ENCODE peak calls at places on chromosome 1, in six cellular contexts. One of them, this sample, is unnamed. For H3K4me1, the result is how much of the 10 kb centered on the place peaks cover.

GRCh38 chr1:47469910-47470309 is 32.1 kb downstream of the FOXD2 start:
- DNase-seq in cardiac muscle cell: no peak
- DNase-seq in PC-9: no peak
- DNase-seq in mucosa of descending colon: no peak
- DNase-seq in A549: no peak
- DNase-seq in HAP-1: no peak
- DNase-seq in this sample: no peak

GRCh38 chr1:151953409-151954094 is 40.1 kb downstream of the S100A10 start:
- DNase-seq in cardiac muscle cell: no peak
- DNase-seq in PC-9: no peak
- DNase-seq in A549: no peak
- DNase-seq in HAP-1: no peak
- DNase-seq in mucosa of descending colon: peak
- DNase-seq in this sample: no peak

GRCh38 chr1:197360068-197360467 is 92.0 kb downstream of the CRB1 start:
- DNase-seq in PC-9: no peak
- DNase-seq in HAP-1: no peak
- DNase-seq in cardiac muscle cell: peak
- DNase-seq in mucosa of descending colon: no peak
- DNase-seq in A549: no peak
- DNase-seq in this sample: no peak

GRCh38 chr1:6998267-6998666 is 213.0 kb downstream of the CAMTA1 start:
- DNase-seq in HAP-1: peak
- DNase-seq in mucosa of descending colon: peak
- DNase-seq in PC-9: no peak
- DNase-seq in A549: peak
- DNase-seq in cardiac muscle cell: no peak
- DNase-seq in this sample: peak

GRCh38 chr1:19416919-19417441 is 68.4 kb downstream of the CAPZB start:
- DNase-seq in A549: no peak
- DNase-seq in cardiac muscle cell: no peak
- DNase-seq in PC-9: no peak
- DNase-seq in mucosa of descending colon: no peak
- DNase-seq in HAP-1: no peak
- DNase-seq in this sample: no peak

GRCh38 chr1:114154146-114154962 is 685 bp upstream of the SYT6 start:
- DNase-seq in mucosa of descending colon: no peak
- DNase-seq in HAP-1: peak
- DNase-seq in PC-9: no peak
- DNase-seq in A549: no peak
- DNase-seq in cardiac muscle cell: peak
- DNase-seq in this sample: peak

GRCh38 chr1:87683557-87683956 is 354.9 kb downstream of the LMO4 start:
- DNase-seq in HAP-1: no peak
- DNase-seq in PC-9: no peak
- DNase-seq in A549: no peak
- DNase-seq in cardiac muscle cell: no peak
- DNase-seq in mucosa of descending colon: no peak
- DNase-seq in this sample: no peak

GRCh38 chr1:109669246-109669948 is 1.5 kb downstream of the GSTM2 start:
- DNase-seq in PC-9: no peak
- DNase-seq in A549: no peak
- DNase-seq in cardiac muscle cell: no peak
- DNase-seq in mucosa of descending colon: no peak
- DNase-seq in HAP-1: no peak
- DNase-seq in this sample: no peak

GRCh38 chr1:39701092-39701460 is 9.8 kb upstream of the HPCAL4 start:
- DNase-seq in HAP-1: no peak
- DNase-seq in mucosa of descending colon: no peak
- DNase-seq in A549: no peak
- DNase-seq in PC-9: no peak
- DNase-seq in cardiac muscle cell: peak
- DNase-seq in this sample: no peak

GRCh38 chr1:154982897-154983648 is at the start of gene FLAD1:
- DNase-seq in cardiac muscle cell: peak
- DNase-seq in PC-9: peak
- DNase-seq in mucosa of descending colon: peak
- DNase-seq in HAP-1: peak
- DNase-seq in A549: peak
- DNase-seq in this sample: peak

GRCh38 chr1:208185801-208186201 is 58.4 kb downstream of the PLXNA2 start:
- DNase-seq in HAP-1: no peak
- DNase-seq in PC-9: no peak
- DNase-seq in mucosa of descending colon: no peak
- DNase-seq in cardiac muscle cell: no peak
- DNase-seq in A549: no peak
- DNase-seq in this sample: no peak

GRCh38 chr1:186497651-186498050 is 36.7 kb upstream of the PDC start:
- DNase-seq in mucosa of descending colon: no peak
- DNase-seq in PC-9: no peak
- DNase-seq in HAP-1: no peak
- DNase-seq in A549: no peak
- DNase-seq in cardiac muscle cell: no peak
- DNase-seq in this sample: no peak

GRCh38 chr1:101496109-101496508 is 259.3 kb downstream of the S1PR1 start:
- DNase-seq in PC-9: no peak
- DNase-seq in A549: no peak
- DNase-seq in mucosa of descending colon: no peak
- DNase-seq in cardiac muscle cell: no peak
- DNase-seq in HAP-1: no peak
- DNase-seq in this sample: no peak

GRCh38 chr1:230674581-230674980 is 32.3 kb downstream of the COG2 start:
- DNase-seq in cardiac muscle cell: no peak
- DNase-seq in HAP-1: no peak
- DNase-seq in A549: no peak
- DNase-seq in mucosa of descending colon: no peak
- DNase-seq in PC-9: no peak
- DNase-seq in this sample: no peak

GRCh38 chr1:109296782-109297181 is 10.0 kb downstream of the MYBPHL start:
- DNase-seq in HAP-1: no peak
- DNase-seq in mucosa of descending colon: no peak
- DNase-seq in A549: no peak
- DNase-seq in PC-9: no peak
- DNase-seq in cardiac muscle cell: no peak
- DNase-seq in this sample: no peak

GRCh38 chr1:52571783-52572182 is 18.9 kb upstream of the TUT4 start:
- DNase-seq in PC-9: peak
- DNase-seq in mucosa of descending colon: no peak
- DNase-seq in cardiac muscle cell: peak
- DNase-seq in A549: no peak
- DNase-seq in HAP-1: no peak
- DNase-seq in this sample: peak

GRCh38 chr1:10507111-10507879 is 32.5 kb downstream of the PEX14 start:
- DNase-seq in cardiac muscle cell: peak
- DNase-seq in A549: peak
- DNase-seq in PC-9: peak
- DNase-seq in mucosa of descending colon: peak
- DNase-seq in HAP-1: peak
- DNase-seq in this sample: peak

GRCh38 chr1:10510520-10511493 is 36.1 kb downstream of the PEX14 start:
- DNase-seq in cardiac muscle cell: peak
- DNase-seq in mucosa of descending colon: peak
- DNase-seq in HAP-1: no peak
- DNase-seq in PC-9: peak
- DNase-seq in A549: peak
- DNase-seq in this sample: peak

GRCh38 chr1:10508511-10508951 is 33.8 kb downstream of the PEX14 start:
- DNase-seq in mucosa of descending colon: no peak
- DNase-seq in A549: no peak
- DNase-seq in cardiac muscle cell: no peak
- DNase-seq in HAP-1: no peak
- DNase-seq in PC-9: no peak
- DNase-seq in this sample: peak

GRCh38 chr1:10511494-10511885 is 36.7 kb downstream of the PEX14 start:
- DNase-seq in PC-9: no peak
- DNase-seq in cardiac muscle cell: no peak
- DNase-seq in A549: no peak
- DNase-seq in HAP-1: no peak
- DNase-seq in mucosa of descending colon: no peak
- DNase-seq in this sample: no peak

DNA sequence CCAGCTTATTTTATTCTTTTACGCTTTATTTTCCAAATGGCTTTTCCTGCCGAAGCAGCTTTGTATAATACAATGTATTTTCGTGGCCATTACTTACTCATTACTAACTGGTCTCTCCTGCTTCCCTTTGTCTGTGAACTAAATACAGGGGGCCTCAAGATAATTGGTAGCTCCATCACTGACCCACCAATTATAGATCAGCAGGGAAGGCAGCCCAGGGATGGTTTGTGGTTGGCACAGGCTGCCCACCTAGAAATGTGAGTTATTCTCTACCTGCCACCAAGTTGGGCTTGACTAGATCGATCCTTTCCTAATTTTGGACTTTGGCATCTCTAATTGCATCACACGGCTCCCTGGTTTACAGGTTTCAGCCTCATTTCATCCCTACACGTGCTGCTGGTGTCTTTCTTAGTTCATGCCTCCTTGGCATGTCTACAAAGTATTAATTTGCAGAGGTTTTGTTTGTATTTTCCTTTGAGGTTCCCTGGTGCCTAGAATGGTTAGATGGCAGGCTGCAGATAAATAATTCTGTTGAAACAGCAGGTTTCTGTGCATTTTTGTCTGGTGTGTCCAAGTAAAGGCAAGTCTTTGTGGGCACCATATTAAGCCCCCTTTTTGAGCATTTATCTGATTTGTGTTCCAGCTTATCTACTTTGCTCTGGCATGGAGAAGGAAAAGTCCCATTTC is 35.2 kb downstream of the PEX14 start:
- DNase-seq in mucosa of descending colon: no peak
- DNase-seq in HAP-1: no peak
- DNase-seq in cardiac muscle cell: no peak
- DNase-seq in PC-9: no peak
- DNase-seq in A549: no peak
- DNase-seq in this sample: no peak
- H3K4me1 ChIP-seq in mucosa of descending colon: under half
- H3K4me1 ChIP-seq in HAP-1: under half
- H3K4me1 ChIP-seq in cardiac muscle cell: under half
- H3K4me1 ChIP-seq in PC-9: under half
- H3K4me1 ChIP-seq in A549: under half
- H3K4me1 ChIP-seq in this sample: under half

DNA sequence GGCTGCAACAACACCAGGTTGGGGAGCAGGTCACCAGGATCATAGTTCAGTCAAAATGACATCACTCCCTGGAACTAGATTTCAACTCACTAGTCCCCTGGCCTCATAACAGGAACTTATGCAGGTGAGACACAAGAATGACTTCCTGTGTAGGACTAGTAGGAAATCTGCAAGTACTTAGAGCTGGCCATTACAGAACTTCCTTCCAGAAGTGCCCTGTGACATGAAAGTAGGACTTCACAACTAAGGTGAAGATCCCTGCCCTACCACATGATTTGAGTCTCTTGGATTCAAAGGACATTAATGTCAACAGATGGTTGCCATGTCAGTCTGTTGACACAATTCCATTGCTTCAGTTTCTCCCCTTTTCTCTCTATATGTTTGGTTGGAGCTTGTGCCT is 223.1 kb downstream of the RPS6KC1 start:
- DNase-seq in cardiac muscle cell: no peak
- DNase-seq in PC-9: no peak
- DNase-seq in HAP-1: no peak
- DNase-seq in mucosa of descending colon: no peak
- DNase-seq in A549: no peak
- DNase-seq in this sample: no peak
- H3K4me3 ChIP-seq in cardiac muscle cell: no peak
- H3K4me3 ChIP-seq in PC-9: no peak
- H3K4me3 ChIP-seq in HAP-1: no peak
- H3K4me3 ChIP-seq in mucosa of descending colon: no peak
- H3K4me3 ChIP-seq in A549: no peak
- H3K4me3 ChIP-seq in this sample: no peak

DNA sequence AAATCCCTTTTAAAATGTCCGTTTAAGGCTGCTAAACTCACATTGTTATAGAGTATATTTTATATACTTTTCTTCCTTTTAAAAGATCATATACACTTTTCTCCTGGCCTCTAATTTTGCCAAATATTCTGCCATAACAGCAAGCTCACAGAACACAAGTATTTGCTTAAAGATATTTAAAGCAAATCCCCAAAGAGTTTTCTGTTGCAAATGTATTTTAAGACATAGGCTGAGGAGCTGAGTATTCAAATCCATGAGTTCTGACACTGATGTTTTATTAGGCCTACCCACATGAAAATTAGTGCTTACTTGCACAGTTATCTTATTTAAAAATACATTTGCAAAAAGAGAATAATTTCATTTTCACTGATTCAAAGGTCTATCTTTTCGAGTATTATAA is 1.7 kb upstream of the PTPRC start:
- DNase-seq in cardiac muscle cell: no peak
- DNase-seq in PC-9: no peak
- DNase-seq in HAP-1: no peak
- DNase-seq in mucosa of descending colon: no peak
- DNase-seq in A549: no peak
- DNase-seq in this sample: no peak
- H3K4me1 ChIP-seq in cardiac muscle cell: under half
- H3K4me1 ChIP-seq in PC-9: under half
- H3K4me1 ChIP-seq in HAP-1: under half
- H3K4me1 ChIP-seq in mucosa of descending colon: under half
- H3K4me1 ChIP-seq in A549: under half
- H3K4me1 ChIP-seq in this sample: under half

GRCh38 chr1:111139956-111140679 is at the start of the genes CEPT1 and DRAM2:
- DNase-seq in cardiac muscle cell: peak
- DNase-seq in PC-9: peak
- DNase-seq in A549: peak
- DNase-seq in HAP-1: peak
- DNase-seq in mucosa of descending colon: peak
- DNase-seq in this sample: peak

GRCh38 chr1:111140680-111140967 is 601 bp downstream of the CEPT1 start:
- DNase-seq in cardiac muscle cell: peak
- DNase-seq in A549: peak
- DNase-seq in PC-9: peak
- DNase-seq in HAP-1: peak
- DNase-seq in mucosa of descending colon: peak
- DNase-seq in this sample: no peak

GRCh38 chr1:111141245-111141644 is 1.2 kb downstream of the CEPT1 start:
- DNase-seq in PC-9: no peak
- DNase-seq in cardiac muscle cell: no peak
- DNase-seq in A549: no peak
- DNase-seq in HAP-1: no peak
- DNase-seq in mucosa of descending colon: no peak
- DNase-seq in this sample: no peak

GRCh38 chr1:111141803-111142202 is 1.8 kb downstream of the CEPT1 start:
- DNase-seq in HAP-1: no peak
- DNase-seq in mucosa of descending colon: no peak
- DNase-seq in A549: no peak
- DNase-seq in PC-9: peak
- DNase-seq in cardiac muscle cell: no peak
- DNase-seq in this sample: no peak

GRCh38 chr1:111142358-111142975 is 2.4 kb downstream of the CEPT1 start:
- DNase-seq in HAP-1: no peak
- DNase-seq in cardiac muscle cell: no peak
- DNase-seq in mucosa of descending colon: no peak
- DNase-seq in PC-9: no peak
- DNase-seq in A549: no peak
- DNase-seq in this sample: no peak
- H3K4me3 ChIP-seq in HAP-1: no peak
- H3K4me3 ChIP-seq in cardiac muscle cell: no peak
- H3K4me3 ChIP-seq in mucosa of descending colon: no peak
- H3K4me3 ChIP-seq in PC-9: peak
- H3K4me3 ChIP-seq in A549: no peak
- H3K4me3 ChIP-seq in this sample: no peak

GRCh38 chr1:203311368-203312301 is 6.3 kb downstream of the BTG2 start:
- DNase-seq in cardiac muscle cell: no peak
- DNase-seq in PC-9: no peak
- DNase-seq in A549: no peak
- DNase-seq in mucosa of descending colon: no peak
- DNase-seq in HAP-1: no peak
- DNase-seq in this sample: no peak
- H3K4me1 ChIP-seq in cardiac muscle cell: under half
- H3K4me1 ChIP-seq in PC-9: under half
- H3K4me1 ChIP-seq in A549: under half
- H3K4me1 ChIP-seq in mucosa of descending colon: under half
- H3K4me1 ChIP-seq in HAP-1: under half
- H3K4me1 ChIP-seq in this sample: under half

This sample was measured in BE2C.